ENCODE peak calls at places on chromosomes 1 and 21, in eight cellular contexts. F is A549, B is NCI-H1092, Q is astrocyte of the spinal cord, I is RPMI8226, W is kidney tubule cell, S is DMS153, J is NCI-H1436 treated with DMSO at 0.1 percent for 48 hours. R is an unnamed sample.

GRCh38 chr1:223135176-223135575 is 7.9 kb downstream of the TLR5 start:
- DNase-seq in B (no peak), F (no peak), W (peak), Q (peak), S (no peak), I (no peak), J (no peak), R (peak)

GRCh38 chr21:42569732-42570301 is 56.2 kb downstream of the SLC37A1 start:
- DNase-seq in F (no peak), I (no peak), B (no peak), J (no peak), S (no peak), W (no peak), Q (no peak), R (no peak)

GRCh38 chr1:94617139-94617805 is 75.7 kb upstream of the F3 start:
- DNase-seq in S (no peak), F (no peak), B (no peak), W (peak), J (no peak), I (no peak), Q (peak), R (peak)

GRCh38 chr1:225348400-225348799 is 79.4 kb downstream of the LBR start:
- DNase-seq in Q (no peak), B (no peak), I (no peak), J (no peak), F (no peak), S (no peak), W (no peak), R (no peak)

GRCh38 chr1:117147341-117147831 is 25.8 kb upstream of the TRIM45 start:
- DNase-seq in F (no peak), Q (no peak), B (no peak), W (no peak), I (no peak), J (no peak), S (no peak), R (no peak)

GRCh38 chr1:116020668-116021272 is 44.5 kb downstream of the SLC22A15 start:
- DNase-seq in W (peak), J (no peak), S (no peak), F (peak), Q (peak), I (peak), B (peak), R (peak)

GRCh38 chr1:164558461-164559341 is at the start of gene PBX1:
- DNase-seq in B (peak), I (peak), Q (peak), J (peak), W (peak), F (peak), S (peak), R (peak)

GRCh38 chr1:153717330-153717729 is 10.5 kb upstream of the INTS3 start:
- DNase-seq in J (no peak), W (no peak), F (no peak), S (no peak), Q (no peak), I (no peak), B (no peak), R (no peak)

GRCh38 chr21:46362946-46363345 is 39.0 kb downstream of the PCNT start:
- DNase-seq in F (no peak), B (no peak), J (no peak), S (no peak), Q (no peak), W (no peak), I (no peak), R (no peak)

GRCh38 chr1:227734546-227734857 is 600 bp downstream of the JMJD4 start:
- DNase-seq in J (no peak), F (no peak), B (no peak), S (no peak), W (peak), I (peak), Q (no peak), R (no peak)

GRCh38 chr1:182032251-182032650 is 29.3 kb downstream of the ZNF648 start:
- DNase-seq in F (no peak), Q (no peak), J (no peak), S (no peak), I (no peak), B (no peak), W (peak), R (peak)

GRCh38 chr1:245091818-245092637 is 62.8 kb upstream of the KIF26B start:
- DNase-seq in I (no peak), F (peak), J (no peak), B (no peak), Q (peak), W (peak), S (peak), R (peak)

GRCh38 chr1:183093821-183094287 is 70.6 kb downstream of the LAMC1 start:
- DNase-seq in F (peak), B (no peak), Q (no peak), W (peak), J (no peak), S (no peak), I (no peak), R (peak)

GRCh38 chr1:189175889-189176288 is 1301.8 kb downstream of the BRINP3 start:
- DNase-seq in W (no peak), F (no peak), J (no peak), Q (no peak), B (no peak), S (no peak), I (no peak), R (no peak)

GRCh38 chr1:120178799-120179419 is 2.6 kb upstream of the SEC22B start:
- DNase-seq in S (no peak), B (no peak), J (no peak), W (peak), I (no peak), Q (no peak), F (no peak), R (no peak)

GRCh38 chr1:208381481-208381880 is 137.3 kb upstream of the PLXNA2 start:
- DNase-seq in I (no peak), Q (no peak), B (no peak), S (no peak), F (no peak), J (no peak), W (no peak), R (no peak)

GRCh38 chr21:34639250-34639649 is 24.3 kb upstream of the RCAN1 start:
- DNase-seq in F (no peak), J (no peak), B (no peak), Q (no peak), W (no peak), S (no peak), I (no peak), R (no peak)

GRCh38 chr1:118177998-118178397 is 7.0 kb downstream of the SPAG17 start:
- DNase-seq in B (no peak), I (no peak), F (no peak), J (no peak), S (no peak), Q (no peak), W (no peak), R (no peak)

GRCh38 chr1:203133969-203134725 is 6.6 kb downstream of the ADORA1 start:
- DNase-seq in S (no peak), F (no peak), J (no peak), W (peak), I (no peak), B (peak), Q (no peak), R (peak)

GRCh38 chr1:31878018-31878417 is 60.1 kb downstream of the PTP4A2 start:
- DNase-seq in S (no peak), B (no peak), Q (no peak), J (no peak), W (no peak), I (no peak), F (no peak), R (no peak)

GRCh38 chr1:161092621-161093028 is 3.3 kb upstream of the NECTIN4 start:
- DNase-seq in Q (no peak), W (peak), I (no peak), B (no peak), S (no peak), F (no peak), J (no peak), R (peak)

GRCh38 chr1:209076688-209077087 is 506.8 kb upstream of the CAMK1G start:
- DNase-seq in Q (no peak), F (no peak), J (no peak), W (peak), I (peak), B (peak), S (no peak), R (peak)

GRCh38 chr1:236893626-236894545 is 98.8 kb downstream of the MTR start:
- DNase-seq in B (no peak), S (no peak), F (no peak), I (no peak), Q (no peak), W (no peak), J (no peak), R (no peak)

GRCh38 chr1:162906485-162906884 is 45.5 kb upstream of the CCDC190 start:
- DNase-seq in W (peak), I (no peak), Q (no peak), B (no peak), J (no peak), S (no peak), F (no peak), R (no peak)

GRCh38 chr1:61051455-61052392 is 30.6 kb upstream of the NFIA start:
- DNase-seq in J (no peak), W (no peak), B (no peak), F (no peak), S (no peak), I (no peak), Q (peak), R (no peak)

GRCh38 chr1:118944133-118944532 is 44.0 kb downstream of the TBX15 start:
- DNase-seq in S (no peak), J (no peak), W (peak), F (no peak), Q (peak), I (no peak), B (no peak), R (no peak)

GRCh38 chr1:26045712-26046312 is at the start of gene SLC30A2:
- DNase-seq in S (no peak), J (no peak), W (no peak), F (no peak), B (no peak), I (no peak), Q (no peak), R (no peak)

GRCh38 chr1:113999233-113999632 is 20.0 kb downstream of the OLFML3 start:
- DNase-seq in S (no peak), B (no peak), I (no peak), Q (no peak), F (no peak), J (no peak), W (no peak), R (no peak)

GRCh38 chr1:93681095-93681548 is 515 bp downstream of the BCAR3 start:
- DNase-seq in W (no peak), B (no peak), Q (no peak), I (no peak), S (no peak), F (no peak), J (no peak), R (peak)

GRCh38 chr1:159867322-159868064 is 5.0 kb upstream of the VSIG8 start:
- DNase-seq in F (no peak), Q (no peak), J (peak), B (peak), I (peak), W (peak), S (peak), R (peak)

GRCh38 chr1:13990939-13991338 is 291.0 kb downstream of the PRDM2 start:
- DNase-seq in I (no peak), B (no peak), Q (no peak), F (no peak), W (peak), S (no peak), J (no peak), R (no peak)

GRCh38 chr1:185267701-185268100 is 49.3 kb downstream of the IVNS1ABP start:
- DNase-seq in I (no peak), F (no peak), J (no peak), Q (no peak), S (no peak), W (no peak), B (no peak), R (no peak)

GRCh38 chr1:204407314-204407971 is 4.2 kb downstream of the PPP1R15B start:
- DNase-seq in F (no peak), B (no peak), J (no peak), S (no peak), Q (no peak), I (no peak), W (no peak), R (no peak)

GRCh38 chr1:89631756-89632155 is 1.2 kb upstream of the LRRC8C start:
- DNase-seq in Q (no peak), J (no peak), W (no peak), F (no peak), B (no peak), I (no peak), S (no peak), R (no peak)

GRCh38 chr1:16367258-16367967 is 371 bp downstream of the SZRD1 start:
- DNase-seq in J (no peak), W (peak), I (peak), Q (peak), S (peak), F (peak), B (peak), R (peak)

GRCh38 chr21:33362044-33362555 is 37.3 kb downstream of the IFNAR1 start:
- DNase-seq in J (peak), I (peak), Q (no peak), B (no peak), F (no peak), W (peak), S (peak), R (peak)

GRCh38 chr1:172278478-172278877 is 142.0 kb upstream of the C1orf105 start:
- DNase-seq in F (no peak), S (no peak), J (no peak), W (peak), Q (peak), I (no peak), B (no peak), R (peak)

GRCh38 chr1:34851431-34852105 is 8.0 kb downstream of the SMIM12 start:
- DNase-seq in B (no peak), S (no peak), Q (peak), J (no peak), W (peak), F (no peak), I (no peak), R (peak)

GRCh38 chr1:31583995-31584868 is 7.9 kb downstream of the TINAGL1 start:
- DNase-seq in J (no peak), S (peak), W (peak), F (no peak), Q (peak), B (peak), I (peak), R (no peak)

GRCh38 chr1:106621853-106622252 is 434.6 kb upstream of the PRMT6 start:
- DNase-seq in B (peak), J (no peak), I (no peak), Q (no peak), W (peak), F (no peak), S (peak), R (no peak)